ENCODE peak calls at places on chromosomes 2 and 18, in five cellular contexts. One of them, this sample, is unnamed.

GRCh38 chr2:19936203-19936602 is 34.4 kb upstream of the TTC32 start:
- DNase-seq in prostate gland: no peak
- DNase-seq in fibroblast of the aortic adventitia: no peak
- DNase-seq in MCF 10A: no peak
- DNase-seq in Panc1: no peak
- DNase-seq in this sample: no peak

GRCh38 chr18:24869285-24869684 is 408.8 kb downstream of the HRH4 start:
- DNase-seq in prostate gland: no peak
- DNase-seq in fibroblast of the aortic adventitia: no peak
- DNase-seq in MCF 10A: no peak
- DNase-seq in Panc1: no peak
- DNase-seq in this sample: no peak

GRCh38 chr2:75356857-75357256 is 157.5 kb upstream of the TACR1 start:
- DNase-seq in prostate gland: no peak
- DNase-seq in fibroblast of the aortic adventitia: no peak
- DNase-seq in MCF 10A: no peak
- DNase-seq in Panc1: no peak
- DNase-seq in this sample: no peak

GRCh38 chr2:188787002-188787660 is 187.0 kb upstream of the COL3A1 start:
- DNase-seq in prostate gland: no peak
- DNase-seq in fibroblast of the aortic adventitia: peak
- DNase-seq in MCF 10A: no peak
- DNase-seq in Panc1: no peak
- DNase-seq in this sample: no peak

GRCh38 chr2:215498411-215498810 is 62.5 kb upstream of the FN1 start:
- DNase-seq in prostate gland: peak
- DNase-seq in fibroblast of the aortic adventitia: no peak
- DNase-seq in MCF 10A: peak
- DNase-seq in Panc1: no peak
- DNase-seq in this sample: no peak

GRCh38 chr2:118202707-118203303 is 114.5 kb downstream of the INSIG2 start:
- DNase-seq in prostate gland: no peak
- DNase-seq in fibroblast of the aortic adventitia: peak
- DNase-seq in MCF 10A: peak
- DNase-seq in Panc1: peak
- DNase-seq in this sample: peak

GRCh38 chr18:80231151-80231550 is 16.2 kb downstream of the PARD6G start:
- DNase-seq in prostate gland: no peak
- DNase-seq in fibroblast of the aortic adventitia: no peak
- DNase-seq in MCF 10A: no peak
- DNase-seq in Panc1: no peak
- DNase-seq in this sample: no peak

GRCh38 chr2:162146906-162147305 is 5.1 kb downstream of the GCG start:
- DNase-seq in prostate gland: no peak
- DNase-seq in fibroblast of the aortic adventitia: no peak
- DNase-seq in MCF 10A: no peak
- DNase-seq in Panc1: no peak
- DNase-seq in this sample: no peak

GRCh38 chr2:104049433-104049832 is 804.5 kb upstream of the POU3F3 start:
- DNase-seq in prostate gland: no peak
- DNase-seq in fibroblast of the aortic adventitia: no peak
- DNase-seq in MCF 10A: no peak
- DNase-seq in Panc1: no peak
- DNase-seq in this sample: no peak

GRCh38 chr18:60022671-60023276 is 123.0 kb downstream of the PMAIP1 start:
- DNase-seq in prostate gland: no peak
- DNase-seq in fibroblast of the aortic adventitia: no peak
- DNase-seq in MCF 10A: no peak
- DNase-seq in Panc1: no peak
- DNase-seq in this sample: no peak

GRCh38 chr2:224584111-224584764 is 925 bp downstream of the CUL3 start:
- DNase-seq in prostate gland: peak
- DNase-seq in fibroblast of the aortic adventitia: peak
- DNase-seq in MCF 10A: peak
- DNase-seq in Panc1: no peak
- DNase-seq in this sample: peak

GRCh38 chr18:74310411-74310810 is 5.2 kb upstream of the C18orf63 start:
- DNase-seq in prostate gland: no peak
- DNase-seq in fibroblast of the aortic adventitia: peak
- DNase-seq in MCF 10A: peak
- DNase-seq in Panc1: peak
- DNase-seq in this sample: no peak

GRCh38 chr2:207230261-207231105 is 64.7 kb upstream of the KLF7 start:
- DNase-seq in prostate gland: no peak
- DNase-seq in fibroblast of the aortic adventitia: no peak
- DNase-seq in MCF 10A: peak
- DNase-seq in Panc1: no peak
- DNase-seq in this sample: peak

GRCh38 chr2:46451131-46451711 is 28.1 kb upstream of the TMEM247 start:
- DNase-seq in prostate gland: peak
- DNase-seq in fibroblast of the aortic adventitia: peak
- DNase-seq in MCF 10A: peak
- DNase-seq in Panc1: no peak
- DNase-seq in this sample: no peak

GRCh38 chr2:26585100-26585499 is 56.1 kb downstream of the CIB4 start:
- DNase-seq in prostate gland: no peak
- DNase-seq in fibroblast of the aortic adventitia: no peak
- DNase-seq in MCF 10A: no peak
- DNase-seq in Panc1: no peak
- DNase-seq in this sample: no peak

GRCh38 chr2:48406096-48406495 is 123.9 kb upstream of the STON1 start:
- DNase-seq in prostate gland: no peak
- DNase-seq in fibroblast of the aortic adventitia: no peak
- DNase-seq in MCF 10A: no peak
- DNase-seq in Panc1: no peak
- DNase-seq in this sample: no peak

GRCh38 chr2:241066893-241067341 is 35.2 kb downstream of the MTERF4 start:
- DNase-seq in prostate gland: no peak
- DNase-seq in fibroblast of the aortic adventitia: no peak
- DNase-seq in MCF 10A: no peak
- DNase-seq in Panc1: no peak
- DNase-seq in this sample: peak
- TF ChIP-seq CTCF in prostate gland: no peak
- TF ChIP-seq CTCF in fibroblast of the aortic adventitia: no peak
- TF ChIP-seq CTCF in MCF 10A: no peak
- TF ChIP-seq CTCF in Panc1: no peak
- TF ChIP-seq CTCF in this sample: no peak

DNA sequence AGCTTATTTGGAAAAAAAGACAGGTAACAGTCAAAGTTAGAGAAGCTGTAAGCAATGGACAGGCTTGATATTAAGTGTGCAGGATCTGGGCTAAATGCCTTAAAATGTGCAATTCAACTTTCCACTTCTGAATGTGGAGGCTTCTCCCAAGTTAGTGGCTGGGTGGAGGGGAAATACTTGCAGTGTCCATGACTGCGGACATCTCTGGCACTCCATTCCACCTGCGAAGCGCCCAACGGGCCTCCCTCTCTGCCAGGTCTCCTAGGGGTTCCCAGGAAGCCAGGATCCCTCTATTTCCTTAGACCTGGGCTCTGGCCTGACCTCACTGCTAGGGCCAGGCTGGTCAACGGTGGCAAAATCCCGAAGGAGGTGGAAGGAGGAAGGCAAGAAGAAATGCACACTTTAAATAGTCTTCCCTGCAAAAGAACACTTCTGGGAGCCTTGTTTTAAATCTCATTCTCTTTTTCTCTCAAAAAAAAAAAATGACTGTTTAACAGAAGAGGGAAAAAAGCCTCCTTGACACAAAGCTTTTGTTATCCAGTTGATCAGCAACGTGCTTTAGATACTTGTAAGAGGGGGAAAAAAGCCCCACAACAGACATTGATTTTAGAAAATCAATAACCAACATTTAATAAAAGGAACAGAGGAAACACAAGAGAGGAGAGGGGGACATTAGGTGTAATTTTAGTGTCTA is 5.0 kb downstream of the ZEB2 start:
- DNase-seq in prostate gland: no peak
- DNase-seq in fibroblast of the aortic adventitia: peak
- DNase-seq in MCF 10A: no peak
- DNase-seq in Panc1: no peak
- DNase-seq in this sample: no peak
- TF ChIP-seq CTCF in prostate gland: no peak
- TF ChIP-seq CTCF in fibroblast of the aortic adventitia: no peak
- TF ChIP-seq CTCF in MCF 10A: no peak
- TF ChIP-seq CTCF in Panc1: no peak
- TF ChIP-seq CTCF in this sample: no peak

GRCh38 chr2:226983891-226984290 is 148.0 kb downstream of the RHBDD1 start:
- DNase-seq in prostate gland: no peak
- DNase-seq in fibroblast of the aortic adventitia: no peak
- DNase-seq in MCF 10A: no peak
- DNase-seq in Panc1: no peak
- DNase-seq in this sample: no peak

GRCh38 chr2:226984461-226985226 is 148.8 kb downstream of the RHBDD1 start:
- DNase-seq in prostate gland: no peak
- DNase-seq in fibroblast of the aortic adventitia: no peak
- DNase-seq in MCF 10A: no peak
- DNase-seq in Panc1: no peak
- DNase-seq in this sample: no peak

GRCh38 chr2:226985227-226985946 is 149.5 kb downstream of the RHBDD1 start:
- DNase-seq in prostate gland: peak
- DNase-seq in fibroblast of the aortic adventitia: peak
- DNase-seq in MCF 10A: peak
- DNase-seq in Panc1: peak
- DNase-seq in this sample: peak

GRCh38 chr2:226979004-226979403 is 143.2 kb downstream of the RHBDD1 start:
- DNase-seq in prostate gland: no peak
- DNase-seq in fibroblast of the aortic adventitia: no peak
- DNase-seq in MCF 10A: no peak
- DNase-seq in Panc1: no peak
- DNase-seq in this sample: no peak

DNA sequence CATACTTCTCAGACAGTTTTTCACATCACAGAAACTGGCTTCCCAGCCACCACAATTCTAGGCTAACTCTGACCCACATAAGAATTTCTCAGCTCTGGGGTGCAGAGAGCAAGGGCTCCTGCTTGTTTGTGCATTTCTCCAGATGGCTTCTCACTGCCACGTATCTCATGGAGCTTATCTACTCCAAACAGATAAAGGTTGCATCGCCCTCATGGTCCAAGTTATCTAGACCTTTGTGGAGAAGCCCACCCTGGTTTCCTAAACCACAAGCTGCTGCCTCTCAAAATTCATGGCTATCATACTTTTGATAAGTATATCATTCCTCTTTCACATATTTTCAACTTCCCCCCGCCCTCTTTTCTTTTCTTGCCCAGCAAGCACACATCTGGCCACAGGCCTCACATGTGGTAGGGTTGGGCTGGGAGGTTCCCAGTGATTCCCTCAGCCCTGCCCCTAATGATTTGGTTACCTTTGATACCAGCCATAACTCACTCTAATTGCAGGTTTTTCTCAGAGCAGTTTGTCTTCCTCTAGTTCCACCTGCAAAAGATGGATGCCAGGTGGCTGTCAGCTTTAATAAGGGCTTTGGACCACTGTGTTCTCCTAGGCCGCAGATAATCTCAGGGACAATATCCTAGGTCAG is 146.0 kb downstream of the RHBDD1 start:
- DNase-seq in prostate gland: no peak
- DNase-seq in fibroblast of the aortic adventitia: peak
- DNase-seq in MCF 10A: no peak
- DNase-seq in Panc1: no peak
- DNase-seq in this sample: no peak
- TF ChIP-seq CTCF in prostate gland: no peak
- TF ChIP-seq CTCF in fibroblast of the aortic adventitia: no peak
- TF ChIP-seq CTCF in MCF 10A: no peak
- TF ChIP-seq CTCF in Panc1: no peak
- TF ChIP-seq CTCF in this sample: no peak

DNA sequence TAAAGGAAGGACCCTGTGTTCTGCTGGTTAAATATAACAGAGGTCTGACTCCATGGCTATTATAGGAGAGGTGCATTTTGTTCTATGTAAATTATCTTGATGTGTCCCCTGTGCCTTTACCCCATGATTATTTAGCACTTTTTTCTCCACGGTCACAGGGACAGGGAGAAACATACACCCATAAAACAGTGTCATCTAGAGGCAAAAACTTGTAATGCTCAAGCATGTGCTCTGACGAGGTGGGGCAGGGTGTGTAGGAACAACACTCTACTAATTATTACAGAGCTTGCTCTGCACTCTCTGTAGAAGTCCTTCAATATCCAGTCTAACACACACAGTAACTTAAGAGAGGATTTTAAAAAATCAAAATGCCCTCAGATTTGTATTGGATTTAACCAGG is 187.9 kb downstream of the NEDD4L start:
- DNase-seq in prostate gland: no peak
- DNase-seq in fibroblast of the aortic adventitia: no peak
- DNase-seq in MCF 10A: peak
- DNase-seq in Panc1: no peak
- DNase-seq in this sample: no peak
- TF ChIP-seq CTCF in prostate gland: no peak
- TF ChIP-seq CTCF in fibroblast of the aortic adventitia: no peak
- TF ChIP-seq CTCF in MCF 10A: peak
- TF ChIP-seq CTCF in Panc1: peak
- TF ChIP-seq CTCF in this sample: no peak

DNA sequence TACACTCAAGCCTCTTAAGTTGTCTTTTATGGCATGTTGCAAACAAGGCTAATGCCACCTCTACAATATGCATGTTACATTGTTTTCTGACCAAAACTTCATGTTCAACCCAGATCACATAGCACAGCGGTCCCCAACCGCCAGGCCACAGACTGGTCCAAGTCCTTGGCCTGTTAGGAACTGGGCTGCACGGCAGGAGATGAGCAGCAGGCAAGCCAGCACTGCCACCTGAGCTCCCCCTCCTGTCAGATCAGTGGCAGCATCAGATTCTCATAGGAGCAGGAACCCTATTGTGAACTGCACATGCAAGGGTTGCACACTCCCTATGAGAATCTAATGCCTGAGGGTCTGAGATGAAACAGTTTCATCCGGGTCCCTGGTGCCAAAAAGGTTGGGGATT is 324.8 kb upstream of the CHAC2 start:
- DNase-seq in prostate gland: no peak
- DNase-seq in fibroblast of the aortic adventitia: no peak
- DNase-seq in MCF 10A: peak
- DNase-seq in Panc1: no peak
- DNase-seq in this sample: peak
- TF ChIP-seq CTCF in prostate gland: no peak
- TF ChIP-seq CTCF in fibroblast of the aortic adventitia: no peak
- TF ChIP-seq CTCF in MCF 10A: peak
- TF ChIP-seq CTCF in Panc1: peak
- TF ChIP-seq CTCF in this sample: no peak

DNA sequence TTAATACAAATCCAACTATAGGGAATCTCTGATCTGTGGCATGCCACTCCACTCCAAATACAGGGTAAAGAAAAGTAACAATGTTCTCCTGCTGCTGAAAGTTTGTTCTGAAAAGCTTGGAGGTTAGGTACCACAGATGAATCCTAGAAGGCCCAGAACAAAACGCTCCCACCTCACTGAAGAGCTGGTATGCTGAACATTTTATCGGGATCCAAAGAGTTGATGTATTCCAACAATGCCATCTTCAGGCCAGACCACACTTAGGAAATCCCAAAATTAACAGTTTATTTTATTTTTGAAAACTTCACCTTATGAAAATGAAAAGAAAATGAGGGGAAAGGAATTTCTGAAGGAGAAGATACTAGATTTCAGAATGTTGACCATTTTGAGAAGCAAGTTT is 145.1 kb upstream of the CDH19 start:
- DNase-seq in prostate gland: no peak
- DNase-seq in fibroblast of the aortic adventitia: no peak
- DNase-seq in MCF 10A: peak
- DNase-seq in Panc1: no peak
- DNase-seq in this sample: no peak
- TF ChIP-seq CTCF in prostate gland: no peak
- TF ChIP-seq CTCF in fibroblast of the aortic adventitia: no peak
- TF ChIP-seq CTCF in MCF 10A: no peak
- TF ChIP-seq CTCF in Panc1: peak
- TF ChIP-seq CTCF in this sample: no peak